ENCODE peak calls at places on chromosome 18, in six cellular contexts. C, H, Z, A, L and O are unnamed samples. For H3K4me1, the result is how much of the 10 kb centered on the place peaks cover.

GRCh38 chr18:55587341-55588000 is 521 bp downstream of the TCF4 start:
- DNase-seq in Z (peak), A (no peak), H (peak), L (peak), C (peak), O (no peak)

GRCh38 chr18:31401156-31402025 is 24.8 kb downstream of the DSG4 start:
- DNase-seq in H (peak), L (no peak), C (no peak), Z (no peak), A (no peak), O (no peak)

GRCh38 chr18:26479686-26480079 is 68.7 kb downstream of the KCTD1 start:
- DNase-seq in A (no peak), C (no peak), L (no peak), H (peak), Z (no peak), O (no peak)

GRCh38 chr18:74609535-74609934 is 11.9 kb downstream of the ZNF407 start:
- DNase-seq in Z (no peak), A (no peak), H (peak), C (no peak), L (no peak), O (no peak)

GRCh38 chr18:61331051-61331450 is 2.2 kb upstream of the CDH20 start:
- DNase-seq in Z (no peak), H (no peak), A (no peak), L (no peak), C (no peak), O (no peak)

GRCh38 chr18:62660741-62661140 is 54.6 kb upstream of the PHLPP1 start:
- DNase-seq in A (no peak), H (peak), C (no peak), Z (no peak), L (no peak), O (no peak)

GRCh38 chr18:66621816-66622576 is 18.1 kb upstream of the CDH19 start:
- DNase-seq in Z (no peak), H (no peak), A (no peak), C (peak), L (no peak), O (no peak)

GRCh38 chr18:30970201-30970816 is 72.2 kb downstream of the DSC3 start:
- DNase-seq in Z (no peak), H (peak), L (peak), C (peak), A (no peak), O (no peak)

GRCh38 chr18:78758496-78758895 is 221.1 kb upstream of the SALL3 start:
- DNase-seq in H (no peak), C (no peak), Z (no peak), L (no peak), A (no peak), O (no peak)

GRCh38 chr18:9663377-9663776 is 44.7 kb upstream of the RAB31 start:
- DNase-seq in A (no peak), H (no peak), Z (no peak), L (no peak), C (no peak), O (no peak)

GRCh38 chr18:9858642-9859041 is 27.1 kb upstream of the TXNDC2 start:
- DNase-seq in C (no peak), L (no peak), Z (no peak), A (no peak), H (no peak), O (no peak)

GRCh38 chr18:40006553-40007073 is 1948.4 kb upstream of the PIK3C3 start:
- DNase-seq in H (no peak), C (peak), Z (no peak), L (no peak), A (no peak), O (no peak)

GRCh38 chr18:48428494-48429177 is 19.5 kb upstream of the ZBTB7C start:
- DNase-seq in L (no peak), Z (no peak), H (no peak), A (no peak), C (no peak), O (no peak)

GRCh38 chr18:12109836-12110235 is 16.2 kb downstream of the ANKRD62 start:
- DNase-seq in A (no peak), C (no peak), H (no peak), Z (no peak), L (no peak), O (no peak)

GRCh38 chr18:26617151-26617554 is 68.8 kb upstream of the KCTD1 start:
- DNase-seq in Z (no peak), A (no peak), H (peak), L (no peak), C (no peak), O (no peak)

GRCh38 chr18:40841473-40841872 is 1113.6 kb upstream of the PIK3C3 start:
- DNase-seq in A (no peak), C (no peak), Z (no peak), L (no peak), H (peak), O (no peak)

DNA sequence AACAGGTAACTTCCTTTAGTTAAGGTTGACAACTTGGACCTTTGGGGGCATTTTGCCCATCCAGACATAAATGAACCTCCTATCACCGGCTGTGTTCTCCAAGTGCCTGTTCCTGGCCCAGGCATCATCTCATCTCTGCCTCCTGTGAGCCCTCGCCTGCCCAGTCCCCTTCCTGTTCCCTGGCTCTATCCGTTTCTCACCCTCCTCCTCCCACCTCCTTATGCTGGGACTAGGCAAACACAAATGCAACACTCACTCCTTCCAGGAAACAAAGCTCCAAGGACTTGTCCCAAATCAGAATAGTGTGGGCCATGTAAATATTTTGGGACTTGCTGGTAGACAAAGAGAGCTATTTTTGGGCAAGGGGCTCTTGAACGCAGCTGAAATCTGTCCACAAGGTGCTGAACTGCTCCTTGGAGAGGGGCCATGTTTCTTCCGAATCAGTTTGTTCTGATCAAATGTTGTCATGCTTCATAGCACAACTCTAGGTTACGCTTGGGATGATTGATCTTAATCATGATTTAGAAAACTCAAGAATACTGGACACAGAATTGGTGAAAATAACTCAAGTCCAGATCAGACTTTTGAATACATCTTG is 25.3 kb downstream of the MBP start:
- DNase-seq in Z (no peak), A (no peak), H (no peak), L (no peak), C (no peak), O (no peak)
- H3K4me1 ChIP-seq in Z (half or more), A (under half), H (under half), L (half or more), C (under half), O (half or more)

DNA sequence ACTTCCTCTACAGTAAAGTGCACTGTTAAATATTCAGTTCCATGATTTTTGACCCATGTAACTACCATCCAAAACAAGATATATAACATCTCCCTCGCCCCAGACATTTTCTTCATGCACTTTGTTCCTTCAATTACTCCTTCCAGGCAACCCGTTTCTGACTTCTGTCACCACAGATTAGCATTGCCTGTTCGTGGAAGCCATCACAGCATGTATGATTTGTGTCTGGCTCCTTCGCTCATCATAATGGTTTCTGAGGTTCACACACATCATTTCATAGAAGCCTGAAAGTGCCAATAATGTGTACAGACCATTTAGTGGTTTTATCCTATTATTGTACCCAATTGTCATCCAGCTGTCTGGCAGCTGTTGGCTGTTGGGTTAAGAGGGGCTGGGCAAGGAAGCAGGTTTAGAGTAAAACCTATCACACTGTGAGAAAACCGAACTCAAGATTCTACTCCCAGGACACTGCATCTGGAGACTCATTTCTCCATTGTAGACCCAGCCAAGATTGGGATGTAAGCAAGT is 16.1 kb downstream of the ARHGAP28 start:
- DNase-seq in L (no peak), A (no peak), C (no peak), H (no peak), Z (no peak), O (no peak)
- H3K4me1 ChIP-seq in L (under half), A (under half), C (under half), H (under half), Z (under half), O (under half)

GRCh38 chr18:23877371-23877770 is 137.2 kb upstream of the TTC39C start:
- DNase-seq in H (no peak), A (no peak), Z (no peak), L (no peak), C (no peak), O (no peak)
- H3K4me1 ChIP-seq in H (under half), A (under half), Z (under half), L (under half), C (under half), O (under half)

GRCh38 chr18:13611058-13611615 is 115.2 kb downstream of the FAM210A start:
- DNase-seq in A (peak), C (peak), Z (peak), H (peak), L (peak), O (peak)
- H3K4me1 ChIP-seq in A (under half), C (under half), Z (half or more), H (under half), L (half or more), O (half or more)

GRCh38 chr18:1015777-1016176 is 111.1 kb downstream of the ADCYAP1 start:
- DNase-seq in L (no peak), Z (no peak), A (no peak), H (peak), C (no peak), O (no peak)
- H3K4me1 ChIP-seq in L (under half), Z (under half), A (under half), H (under half), C (half or more), O (under half)

DNA sequence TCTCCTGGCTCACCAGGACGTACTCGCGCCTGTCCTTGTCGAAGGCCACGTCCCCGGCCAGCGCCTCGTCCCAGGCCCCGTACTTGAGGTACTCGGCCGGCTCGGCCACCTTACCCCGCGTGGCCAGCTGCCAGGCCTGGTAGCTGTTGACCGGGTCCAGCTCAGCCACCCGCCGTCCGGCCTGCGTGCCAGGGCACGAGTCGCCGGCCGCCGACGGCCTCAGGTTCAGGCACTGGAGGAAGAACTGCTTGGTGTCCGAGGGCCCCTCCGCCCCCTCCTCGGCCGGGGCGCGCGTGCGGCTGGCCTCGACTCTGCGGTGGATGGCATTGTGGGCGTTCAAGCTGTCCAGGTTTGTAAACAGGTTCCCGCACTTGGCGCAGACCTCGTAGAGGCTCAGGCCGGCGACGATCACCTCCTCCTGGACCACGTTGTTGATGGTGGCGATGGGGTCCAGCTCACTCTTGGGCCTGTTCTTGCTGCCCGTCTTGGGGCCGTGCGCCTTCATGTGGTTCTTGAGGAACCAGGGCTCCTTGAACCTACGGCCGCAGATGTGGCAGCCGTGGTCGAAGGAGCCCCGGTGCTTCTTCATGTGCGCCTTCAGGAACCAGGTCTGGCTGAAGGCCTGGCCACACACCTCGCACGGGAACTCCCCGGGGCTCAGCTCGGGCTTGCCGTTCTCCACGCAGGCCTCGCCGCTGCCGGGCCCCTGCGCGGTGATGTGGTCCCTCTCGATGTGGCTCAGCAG is 53.2 kb downstream of the ZNF516 start:
- DNase-seq in H (no peak), A (no peak), C (no peak), L (no peak), Z (no peak), O (no peak)
- H3K4me1 ChIP-seq in H (under half), A (under half), C (under half), L (under half), Z (under half), O (under half)